ENCODE peak calls at places on chromosomes 6 and 20, in four cellular contexts. Z, Q, N and R are unnamed samples.

GRCh38 chr6:66605011-66605410 is 898.0 kb upstream of the EYS start:
- DNase-seq in Z (no peak), Q (no peak), N (peak), R (no peak)

GRCh38 chr6:165884813-165885765 is 222.0 kb upstream of the PDE10A start:
- DNase-seq in Z (peak), Q (peak), N (no peak), R (peak)

GRCh38 chr6:90238663-90239542 is 57.7 kb downstream of the BACH2 start:
- DNase-seq in Q (peak), Z (no peak), N (no peak), R (no peak)

GRCh38 chr20:18427214-18427613 is 39.6 kb downstream of the DZANK1 start:
- DNase-seq in N (no peak), Q (no peak), Z (no peak), R (no peak)

GRCh38 chr6:48429021-48429420 is 318.0 kb upstream of the PTCHD4 start:
- DNase-seq in N (no peak), Z (no peak), Q (no peak), R (no peak)

GRCh38 chr6:21915707-21916399 is 322.3 kb downstream of the SOX4 start:
- DNase-seq in Q (no peak), N (no peak), Z (no peak), R (no peak)

GRCh38 chr20:32664352-32665159 is 9.2 kb downstream of the C20orf203 start:
- DNase-seq in N (no peak), Q (no peak), Z (no peak), R (no peak)

GRCh38 chr20:2304180-2304579 is 8.4 kb downstream of the TGM3 start:
- DNase-seq in N (no peak), Q (no peak), Z (no peak), R (no peak)

GRCh38 chr20:61718361-61718760 is 347.3 kb downstream of the TAF4 start:
- DNase-seq in Z (no peak), Q (no peak), N (no peak), R (no peak)

GRCh38 chr6:102680413-102680812 is 1286.9 kb downstream of the GRIK2 start:
- DNase-seq in Z (no peak), N (no peak), Q (no peak), R (no peak)

GRCh38 chr6:112640895-112641294 is 293.8 kb downstream of the RFPL4B start:
- DNase-seq in N (peak), Q (no peak), Z (no peak), R (no peak)

GRCh38 chr20:34709836-34710567 is 5.9 kb downstream of the TP53INP2 start:
- DNase-seq in N (no peak), Q (peak), Z (no peak), R (peak)

GRCh38 chr20:58344741-58345140 is 35.2 kb downstream of the RAB22A start:
- DNase-seq in Q (no peak), Z (no peak), N (no peak), R (no peak)

GRCh38 chr20:40497781-40498691 is 191.0 kb downstream of the MAFB start:
- DNase-seq in N (no peak), Q (no peak), Z (no peak), R (no peak)

GRCh38 chr20:62603021-62603906 is 39.0 kb upstream of the SLCO4A1 start:
- DNase-seq in N (no peak), Z (peak), Q (peak), R (peak)

GRCh38 chr20:63059684-63060056 is 52.9 kb upstream of the BHLHE23 start:
- DNase-seq in N (no peak), Z (no peak), Q (no peak), R (no peak)

GRCh38 chr20:36114707-36115106 is 39.8 kb upstream of the EPB41L1 start:
- DNase-seq in Z (no peak), Q (no peak), N (no peak), R (no peak)

GRCh38 chr20:43681991-43682410 is 15.1 kb downstream of the MYBL2 start:
- DNase-seq in N (no peak), Q (no peak), Z (no peak), R (peak)

GRCh38 chr20:43961541-43962471 is 47.2 kb downstream of the TOX2 start:
- DNase-seq in Z (no peak), Q (no peak), N (no peak), R (no peak)

GRCh38 chr6:36679043-36679821 is 718 bp downstream of the CDKN1A start:
- DNase-seq in Q (no peak), N (no peak), Z (peak), R (peak)

GRCh38 chr6:21295846-21296245 is 297.7 kb upstream of the SOX4 start:
- DNase-seq in Q (no peak), N (no peak), Z (no peak), R (no peak)

GRCh38 chr6:49698538-49699205 is 14.7 kb downstream of the CRISP2 start:
- DNase-seq in N (no peak), Q (no peak), Z (no peak), R (no peak)

GRCh38 chr20:12966468-12967085 is 42.2 kb upstream of the SPTLC3 start:
- DNase-seq in Z (no peak), Q (no peak), N (peak), R (no peak)

GRCh38 chr6:158207452-158207788 is 39.3 kb downstream of the GTF2H5 start:
- DNase-seq in Q (no peak), Z (no peak), N (no peak), R (no peak)

GRCh38 chr6:169724554-169725269 is 412 bp upstream of the PHF10 start:
- DNase-seq in Z (peak), N (no peak), Q (peak), R (peak)

GRCh38 chr20:61954276-61955021 is 111.2 kb downstream of the TAF4 start:
- DNase-seq in N (no peak), Q (no peak), Z (peak), R (no peak)

GRCh38 chr6:170402318-170403040 is 95.9 kb downstream of the FAM120B start:
- DNase-seq in Q (no peak), N (no peak), Z (no peak), R (no peak)

GRCh38 chr20:22333885-22334545 is 250.4 kb downstream of the FOXA2 start:
- DNase-seq in Q (no peak), N (peak), Z (no peak), R (peak)

GRCh38 chr6:19325335-19325789 is 511.8 kb upstream of the ID4 start:
- DNase-seq in N (no peak), Z (no peak), Q (no peak), R (no peak)

GRCh38 chr20:35171753-35172433 is at the start of gene PROCR:
- DNase-seq in Q (no peak), N (peak), Z (peak), R (no peak)

GRCh38 chr6:34391711-34392496 is 565 bp downstream of the NUDT3 start:
- DNase-seq in Q (peak), N (no peak), Z (peak), R (peak)

GRCh38 chr20:43309266-43309665 is 119.6 kb upstream of the PTPRT start:
- DNase-seq in Z (no peak), N (no peak), Q (no peak), R (no peak)

GRCh38 chr20:63435552-63435951 is 36.9 kb downstream of the KCNQ2 start:
- DNase-seq in N (no peak), Z (no peak), Q (no peak), R (no peak)

GRCh38 chr6:7224726-7225125 is 88.3 kb downstream of the SSR1 start:
- DNase-seq in N (no peak), Z (no peak), Q (no peak), R (no peak)

GRCh38 chr20:19932170-19932667 is 84.9 kb upstream of the NAA20 start:
- DNase-seq in N (peak), Z (no peak), Q (no peak), R (no peak)

GRCh38 chr6:121171879-121172278 is 162.4 kb downstream of the TBC1D32 start:
- DNase-seq in Z (no peak), Q (no peak), N (no peak), R (no peak)

GRCh38 chr6:147621280-147621679 is 112.8 kb downstream of the SAMD5 start:
- DNase-seq in Q (no peak), N (peak), Z (no peak), R (no peak)